ENCODE peak calls at places on chromosome 5, in seven cellular contexts. B, L, H, R, T, P and J are unnamed samples.
A peak's percentile ranks its signal among the peaks of the same experiment; 100 is the strongest.

GRCh38 chr5:171862624-171863023 is 77.0 kb downstream of the SMIM23 start:
- DNase-seq in P (no peak), T (no peak), H (no peak), L (no peak), R (no peak), B (no peak), J (no peak)

GRCh38 chr5:175392236-175392635 is 51.7 kb downstream of the DRD1 start:
- DNase-seq in T (no peak), R (no peak), H (no peak), L (no peak), P (no peak), B (no peak), J (no peak)

GRCh38 chr5:114362197-114362976 is 517 bp downstream of the KCNN2 start:
- DNase-seq in L (peak; percentile 91), P (peak; percentile 76), H (peak; percentile 47), T (peak; percentile 75), R (no peak), B (peak; percentile 38), J (no peak)

GRCh38 chr5:149154629-149155028 is 13.3 kb downstream of the ABLIM3 start:
- DNase-seq in R (no peak), T (no peak), P (no peak), L (no peak), B (no peak), H (no peak), J (no peak)

GRCh38 chr5:37867634-37868033 is 27.8 kb upstream of the GDNF start:
- DNase-seq in T (no peak), B (peak; percentile 76), L (no peak), R (no peak), H (peak; percentile 74), P (peak; percentile 33), J (no peak)

GRCh38 chr5:114367029-114367428 is 5.2 kb downstream of the KCNN2 start:
- DNase-seq in T (no peak), L (no peak), H (peak; percentile 38), B (peak; percentile 65), P (no peak), R (no peak), J (peak; percentile 9)

GRCh38 chr5:149370878-149371277 is 8.2 kb downstream of the IL17B start:
- DNase-seq in L (no peak), H (no peak), T (no peak), B (no peak), P (no peak), R (no peak), J (no peak)

GRCh38 chr5:32551865-32552264 is 33.5 kb upstream of the SUB1 start:
- DNase-seq in H (no peak), R (no peak), T (no peak), B (no peak), L (no peak), P (no peak), J (no peak)

GRCh38 chr5:76291305-76292077 is 111.6 kb upstream of the IQGAP2 start:
- DNase-seq in B (no peak), L (no peak), H (no peak), R (no peak), P (no peak), T (no peak), J (no peak)

GRCh38 chr5:141135030-141135717 is at the start of gene PCDHB5:
- DNase-seq in B (no peak), T (no peak), L (peak; percentile 86), H (peak; percentile 67), P (peak; percentile 76), R (peak; percentile 68), J (no peak)

GRCh38 chr5:174606646-174607045 is 117.7 kb upstream of the MSX2 start:
- DNase-seq in R (no peak), H (peak; percentile 38), B (no peak), P (no peak), T (no peak), L (no peak), J (peak; percentile 81)

GRCh38 chr5:74380193-74380592 is 260.3 kb downstream of the ENC1 start:
- DNase-seq in R (no peak), P (no peak), B (no peak), L (no peak), H (no peak), T (no peak), J (no peak)

GRCh38 chr5:74384851-74385250 is 255.7 kb downstream of the ENC1 start:
- DNase-seq in L (no peak), R (no peak), T (no peak), P (no peak), H (no peak), B (no peak), J (no peak)

GRCh38 chr5:74386571-74387334 is 253.8 kb downstream of the ENC1 start:
- DNase-seq in B (peak; percentile 75), P (no peak), T (no peak), H (peak; percentile 13), L (no peak), R (no peak), J (no peak)

GRCh38 chr5:74382115-74382514 is 258.4 kb downstream of the ENC1 start:
- DNase-seq in R (no peak), L (no peak), P (no peak), H (no peak), B (no peak), T (no peak), J (no peak)

GRCh38 chr5:74382864-74383618 is 257.5 kb downstream of the ENC1 start:
- DNase-seq in T (no peak), L (no peak), P (peak; percentile 50), R (no peak), B (peak; percentile 54), H (peak; percentile 80), J (peak; percentile 90)
- H2AK5ac ChIP-seq in T (no peak overlapping the region), L (no peak overlapping the region), P (no peak overlapping the region), R (no peak overlapping the region), B (no peak overlapping the region), H (no peak overlapping the region), J (peak overlapping the region; percentile 80)

DNA sequence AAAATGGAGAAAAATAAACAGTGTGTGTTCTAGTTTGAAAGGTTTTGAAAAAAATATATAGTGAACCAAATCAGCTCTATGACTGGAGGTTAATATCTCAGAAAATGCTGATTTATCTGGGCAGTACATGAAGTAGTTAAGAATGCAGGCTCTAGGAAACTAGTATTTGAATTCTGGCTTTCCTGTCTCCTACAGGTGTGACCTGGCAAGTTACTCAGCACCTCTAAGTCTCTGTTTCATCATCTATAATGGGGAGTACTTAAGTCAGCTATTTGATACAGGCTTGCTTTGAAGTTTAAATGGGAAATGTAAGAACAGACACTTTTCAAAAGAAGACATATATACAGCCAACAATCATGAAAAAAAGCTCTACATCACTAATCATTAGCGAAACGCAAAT is 5.2 kb downstream of the GRAMD2B start:
- DNase-seq in B (no peak), T (no peak), R (no peak), H (no peak), P (peak; percentile 15), L (no peak), J (no peak)
- H2AK5ac ChIP-seq in B (no peak overlapping the region), T (no peak overlapping the region), R (no peak overlapping the region), H (no peak overlapping the region), P (no peak overlapping the region), L (no peak overlapping the region), J (no peak overlapping the region)

GRCh38 chr5:99331061-99331460 is 402.3 kb upstream of the CHD1 start:
- DNase-seq in P (no peak), T (no peak), L (no peak), H (no peak), B (no peak), R (no peak), J (no peak)

DNA sequence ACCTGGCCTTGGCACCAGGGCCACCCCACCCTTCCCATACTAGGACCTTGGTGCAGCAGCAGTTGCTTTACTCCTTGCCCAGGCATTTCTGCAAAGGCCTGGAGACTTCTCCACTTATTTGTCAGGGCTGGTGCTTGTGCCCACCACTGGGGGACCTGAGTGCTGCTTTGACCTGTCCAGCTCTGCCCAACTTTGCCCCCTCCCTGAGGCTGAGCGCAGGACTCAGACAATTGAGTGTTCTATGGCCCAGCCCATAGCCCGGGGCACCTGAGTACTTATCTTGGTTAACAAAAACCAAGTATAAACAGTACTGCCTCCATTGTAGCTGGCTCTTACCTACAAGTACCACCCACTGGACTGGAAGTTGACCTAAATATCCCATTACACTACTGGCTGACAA is 406.1 kb upstream of the CHD1 start:
- DNase-seq in L (no peak), T (no peak), B (no peak), H (no peak), P (no peak), R (no peak), J (no peak)
- H2AK5ac ChIP-seq in L (no peak overlapping the region), T (no peak overlapping the region), B (no peak overlapping the region), H (no peak overlapping the region), P (no peak overlapping the region), R (no peak overlapping the region), J (no peak overlapping the region)

GRCh38 chr5:94700592-94700991 is 82.1 kb downstream of the SLF1 start:
- DNase-seq in P (no peak), T (no peak), H (no peak), R (no peak), B (no peak), L (no peak), J (no peak)
- H2AK5ac ChIP-seq in P (no peak overlapping the region), T (no peak overlapping the region), H (no peak overlapping the region), R (no peak overlapping the region), B (no peak overlapping the region), L (no peak overlapping the region), J (no peak overlapping the region)

GRCh38 chr5:177351392-177352329 is at the start of gene LMAN2:
- DNase-seq in R (peak; percentile 95), L (peak; percentile 90), P (peak; percentile 98), H (peak; percentile 97), B (peak; percentile 96), T (peak; percentile 91), J (peak; percentile 96)
- H2AK5ac ChIP-seq in R (no peak within 1 kb of the TSS), L (peak within 1 kb of the TSS; percentile 68), P (peak within 1 kb of the TSS; percentile 97), H (peak within 1 kb of the TSS; percentile 23), B (peak within 1 kb of the TSS; percentile 98), T (peak within 1 kb of the TSS; percentile 72), J (peak within 1 kb of the TSS; percentile 57)

GRCh38 chr5:5751496-5751895 is 329.0 kb downstream of the ICE1 start:
- DNase-seq in H (no peak), B (no peak), P (no peak), T (no peak), R (no peak), L (no peak), J (no peak)

GRCh38 chr5:5751987-5752386 is 329.5 kb downstream of the ICE1 start:
- DNase-seq in P (no peak), L (no peak), H (no peak), T (no peak), R (no peak), B (no peak), J (no peak)

GRCh38 chr5:5752844-5753243 is 330.4 kb downstream of the ICE1 start:
- DNase-seq in P (no peak), T (no peak), B (no peak), L (no peak), H (no peak), R (no peak), J (no peak)

GRCh38 chr5:5755888-5756287 is 333.4 kb downstream of the ICE1 start:
- DNase-seq in B (no peak), T (no peak), L (no peak), P (no peak), R (no peak), H (no peak), J (no peak)
- H2AK5ac ChIP-seq in B (no peak overlapping the region), T (no peak overlapping the region), L (no peak overlapping the region), P (no peak overlapping the region), R (no peak overlapping the region), H (no peak overlapping the region), J (no peak overlapping the region)

GRCh38 chr5:169777112-169777511 is 140.0 kb downstream of the DOCK2 start:
- DNase-seq in R (no peak), T (peak; percentile 23), P (peak; percentile 54), L (no peak), B (no peak), H (no peak), J (no peak)

GRCh38 chr5:169781452-169782345 is 144.6 kb downstream of the DOCK2 start:
- DNase-seq in T (no peak), P (no peak), H (no peak), R (no peak), L (no peak), B (no peak), J (no peak)

GRCh38 chr5:169778622-169779596 is 141.8 kb downstream of the DOCK2 start:
- DNase-seq in T (no peak), B (no peak), R (no peak), P (no peak), L (no peak), H (no peak), J (no peak)
- H2AK5ac ChIP-seq in T (no peak overlapping the region), B (no peak overlapping the region), R (no peak overlapping the region), P (no peak overlapping the region), L (peak overlapping the region; percentile 13), H (no peak overlapping the region), J (no peak overlapping the region)